ENCODE peak calls at places on chromosomes 12 and 14, in ten cellular contexts. U is astrocyte of the spinal cord, H is mammary epithelial cell, G is thoracic aorta, X is lower leg skin, V is activated B cell treated with CpG ODN at 0.5 μM for 24 hours, W is fibroblast of mammary gland, F is left ventricle myocardium inferior, R is astrocyte of the cerebellum, C is AG09319. N is an unnamed sample.
A peak's percentile ranks its signal among the peaks of the same experiment; 100 is the strongest.

GRCh38 chr14:73935666-73936065 is 14.2 kb downstream of the FAM161B start:
- DNase-seq in U (peak; percentile 9), H (no peak), G (no peak), X (no peak), V (no peak), W (peak; percentile 18), F (no peak), R (no peak), C (no peak), N (no peak)

GRCh38 chr12:96501139-96501741 is 11.9 kb downstream of the CFAP54 start:
- DNase-seq in U (peak; percentile 76), H (peak; percentile 88), G (no peak), X (no peak), V (no peak), W (peak; percentile 72), F (peak; percentile 18), R (no peak), C (no peak), N (no peak)

GRCh38 chr12:105658389-105658788 is 327.9 kb downstream of the C12orf75 start:
- DNase-seq in U (no peak), H (no peak), G (no peak), X (no peak), V (no peak), W (no peak), F (no peak), R (no peak), C (no peak), N (no peak)

GRCh38 chr14:20667957-20668356 is 16.4 kb upstream of the RNASE4 start:
- DNase-seq in U (no peak), H (no peak), G (no peak), X (no peak), V (peak; percentile 31), W (no peak), F (no peak), R (no peak), C (no peak), N (no peak)

GRCh38 chr14:39665084-39665483 is 232.9 kb upstream of the FBXO33 start:
- DNase-seq in U (peak; percentile 65), H (no peak), G (no peak), X (no peak), V (no peak), W (peak; percentile 39), F (no peak), R (peak; percentile 13), C (no peak), N (no peak)

GRCh38 chr12:109735825-109736551 is 22.4 kb downstream of the FAM222A start:
- DNase-seq in U (no peak), H (no peak), G (no peak), X (peak; percentile 64), V (peak; percentile 4), W (no peak), F (peak; percentile 32), R (no peak), C (no peak), N (peak; percentile 41)

GRCh38 chr12:112349440-112349839 is 32.8 kb downstream of the HECTD4 start:
- DNase-seq in U (peak; percentile 59), H (no peak), G (no peak), X (no peak), V (no peak), W (peak; percentile 43), F (no peak), R (peak; percentile 60), C (no peak), N (no peak)

GRCh38 chr14:101579372-101580080 is 18.2 kb downstream of the DIO3 start:
- DNase-seq in U (no peak), H (no peak), G (no peak), X (no peak), V (no peak), W (no peak), F (no peak), R (no peak), C (no peak), N (peak; percentile 32)

GRCh38 chr14:32980178-32980886 is 41.7 kb downstream of the NPAS3 start:
- DNase-seq in U (no peak), H (no peak), G (no peak), X (no peak), V (no peak), W (no peak), F (no peak), R (no peak), C (no peak), N (no peak)

GRCh38 chr12:46373303-46374182 is 970 bp upstream of the SLC38A2 start:
- DNase-seq in U (peak; percentile 72), H (peak; percentile 58), G (no peak), X (peak; percentile 92), V (peak; percentile 46), W (no peak), F (peak; percentile 51), R (no peak), C (no peak), N (peak; percentile 46)

GRCh38 chr14:32998433-32998832 is 59.8 kb downstream of the NPAS3 start:
- DNase-seq in U (peak; percentile 19), H (peak; percentile 9), G (no peak), X (no peak), V (no peak), W (peak; percentile 45), F (no peak), R (no peak), C (no peak), N (no peak)

DNA sequence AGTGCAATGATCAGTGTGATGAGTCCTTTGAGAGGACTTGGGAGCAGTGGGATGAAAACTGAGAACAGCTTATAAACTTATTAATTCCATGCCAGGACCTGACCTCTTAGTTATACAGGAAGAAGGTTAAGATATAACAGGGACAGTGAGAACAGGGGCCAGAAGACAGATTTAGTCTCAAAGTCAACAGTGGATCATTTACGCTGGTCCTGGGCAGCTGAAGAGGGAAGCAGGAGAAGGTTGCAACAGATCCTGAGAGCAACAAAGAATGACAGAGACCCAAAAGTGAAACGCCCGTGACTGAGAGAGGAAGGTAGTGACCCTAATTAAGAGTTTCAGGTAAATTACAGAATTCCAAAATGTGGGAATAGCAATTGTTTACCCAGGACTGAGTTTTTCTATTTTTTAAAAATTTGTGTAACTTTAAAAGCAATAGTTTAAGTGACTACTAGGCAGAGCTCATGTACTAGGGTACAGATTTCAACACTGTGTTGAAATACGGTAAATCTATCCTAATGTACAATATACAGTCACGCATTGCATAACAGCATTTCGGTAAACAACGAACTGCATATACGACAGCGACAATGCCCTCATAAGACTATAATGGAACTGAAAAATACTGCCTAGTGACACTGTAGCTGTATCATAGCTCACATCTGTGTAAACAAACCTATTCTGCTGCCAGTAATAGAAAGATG is 77.7 kb upstream of the GNPNAT1 start:
- DNase-seq in U (no peak), H (no peak), G (no peak), X (no peak), V (no peak), W (no peak), F (no peak), R (no peak), C (no peak), N (no peak)
- TF ChIP-seq CTCF in U (no peak), H (no peak), G (no peak), X (no peak), V (no peak), W (no peak), F (no peak), R (no peak), C (no peak), N (no peak)

DNA sequence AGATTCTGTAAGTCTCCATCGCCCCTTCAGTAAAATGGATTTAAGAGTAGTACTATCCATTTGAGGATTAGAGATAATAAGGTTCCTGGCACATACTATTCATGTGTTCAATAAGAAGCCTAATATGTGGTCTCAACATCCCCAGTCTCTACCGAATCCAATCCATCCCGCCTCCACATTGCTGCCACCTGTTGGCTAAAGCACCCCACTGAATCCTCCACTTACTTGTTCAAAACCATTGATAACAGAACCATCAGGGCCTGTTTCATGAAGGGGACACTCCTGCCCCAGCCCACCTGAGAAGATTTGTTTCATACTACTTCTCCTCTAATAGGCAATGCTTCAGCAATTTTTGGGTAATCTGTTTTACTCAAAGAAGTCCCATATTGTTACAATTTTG is 147.5 kb downstream of the SLC2A13 start:
- DNase-seq in U (no peak), H (no peak), G (no peak), X (no peak), V (no peak), W (no peak), F (no peak), R (no peak), C (no peak), N (no peak)
- TF ChIP-seq CTCF in U (peak; percentile 12), H (peak; percentile 15), G (no peak), X (no peak), V (no peak), W (peak; percentile 23), F (no peak), R (no peak), C (no peak), N (no peak)

GRCh38 chr12:54220092-54220557 is 31.3 kb upstream of the SMUG1 start:
- DNase-seq in U (peak; percentile 74), H (peak; percentile 79), G (no peak), X (peak; percentile 94), V (peak; percentile 58), W (peak; percentile 86), F (peak; percentile 61), R (peak; percentile 45), C (no peak), N (no peak)

GRCh38 chr12:54217309-54217661 is 28.5 kb upstream of the SMUG1 start:
- DNase-seq in U (no peak), H (no peak), G (no peak), X (no peak), V (no peak), W (no peak), F (no peak), R (no peak), C (no peak), N (no peak)

GRCh38 chr12:54215990-54216579 is 27.3 kb upstream of the SMUG1 start:
- DNase-seq in U (no peak), H (no peak), G (no peak), X (peak; percentile 88), V (no peak), W (peak; percentile 40), F (peak; percentile 19), R (no peak), C (no peak), N (no peak)

GRCh38 chr12:54216580-54217308 is 28.0 kb upstream of the SMUG1 start:
- DNase-seq in U (peak; percentile 79), H (peak; percentile 78), G (no peak), X (peak; percentile 95), V (peak; percentile 68), W (peak; percentile 80), F (peak; percentile 75), R (peak; percentile 53), C (no peak), N (peak; percentile 58)

GRCh38 chr12:54217774-54218221 is 29.0 kb upstream of the SMUG1 start:
- DNase-seq in U (no peak), H (no peak), G (no peak), X (peak; percentile 87), V (peak; percentile 57), W (no peak), F (peak; percentile 24), R (no peak), C (no peak), N (no peak)
- TF ChIP-seq CTCF in U (peak; percentile 8), H (no peak), G (no peak), X (no peak), V (no peak), W (no peak), F (no peak), R (no peak), C (no peak), N (no peak)

DNA sequence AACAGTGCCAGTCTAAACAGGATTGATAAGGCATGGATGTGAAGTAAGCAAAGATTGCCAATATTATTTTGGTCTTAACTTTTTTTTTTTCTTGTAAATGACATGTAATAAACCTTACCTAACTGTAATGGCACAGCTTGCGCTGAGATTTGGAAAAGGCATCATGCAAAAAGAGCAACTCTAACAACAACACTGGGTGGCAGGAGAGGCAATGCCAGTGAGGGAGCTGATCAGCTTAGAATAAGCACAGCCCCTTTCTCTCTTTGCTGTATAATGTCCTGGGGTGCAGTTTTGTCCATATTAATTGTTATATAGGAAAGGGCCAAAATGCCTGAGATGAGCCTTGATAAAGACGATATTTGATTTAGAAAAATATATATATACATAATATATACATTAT is 1589.7 kb upstream of the FLRT2 start:
- DNase-seq in U (no peak), H (no peak), G (no peak), X (no peak), V (no peak), W (no peak), F (no peak), R (no peak), C (no peak), N (no peak)
- TF ChIP-seq CTCF in U (no peak), H (no peak), G (no peak), X (no peak), V (no peak), W (no peak), F (peak; percentile 44), R (no peak), C (no peak), N (no peak)